ENCODE peak calls at places on chromosomes 3 and 15, in four cellular contexts. V, I, B and Y are unnamed samples.

GRCh38 chr3:188389711-188390346 is 235.9 kb downstream of the LPP start:
- DNase-seq in V (no peak), I (no peak), B (no peak), Y (no peak)

GRCh38 chr3:45143673-45144670 is 2.2 kb downstream of the CDCP1 start:
- DNase-seq in V (no peak), I (no peak), B (no peak), Y (no peak)

GRCh38 chr3:195900426-195901355 is 7.7 kb downstream of the TNK2 start:
- DNase-seq in V (peak), I (peak), B (no peak), Y (peak)

GRCh38 chr3:150757768-150758167 is 5.2 kb downstream of the SIAH2 start:
- DNase-seq in V (no peak), I (no peak), B (no peak), Y (no peak)

GRCh38 chr3:195197764-195198423 is 73.1 kb downstream of the XXYLT1 start:
- DNase-seq in V (no peak), I (peak), B (peak), Y (no peak)

GRCh38 chr3:159877924-159878323 is 110.7 kb upstream of the IL12A start:
- DNase-seq in V (no peak), I (peak), B (peak), Y (no peak)

GRCh38 chr15:91192285-91193058 is 92.4 kb downstream of the SV2B start:
- DNase-seq in V (no peak), I (no peak), B (no peak), Y (no peak)

GRCh38 chr3:87553058-87553457 is 276.7 kb upstream of the POU1F1 start:
- DNase-seq in V (no peak), I (no peak), B (no peak), Y (no peak)

GRCh38 chr15:45371546-45371945 is 6.8 kb downstream of the GATM start:
- DNase-seq in V (no peak), I (no peak), B (no peak), Y (no peak)

GRCh38 chr3:54353547-54354339 is 231.4 kb downstream of the CACNA2D3 start:
- DNase-seq in V (no peak), I (no peak), B (no peak), Y (no peak)

GRCh38 chr15:42090375-42090774 is 4.0 kb downstream of the PLA2G4D start:
- DNase-seq in V (no peak), I (no peak), B (no peak), Y (no peak)

GRCh38 chr3:32614956-32615355 is 44.3 kb upstream of the DYNC1LI1 start:
- DNase-seq in V (no peak), I (peak), B (no peak), Y (no peak)

GRCh38 chr3:14900881-14901873 is 46.2 kb upstream of the NR2C2 start:
- DNase-seq in V (no peak), I (no peak), B (no peak), Y (no peak)

GRCh38 chr15:71736286-71736947 is 73.9 kb upstream of the NR2E3 start:
- DNase-seq in V (no peak), I (no peak), B (no peak), Y (no peak)

GRCh38 chr3:183331518-183331917 is 78.5 kb downstream of the B3GNT5 start:
- DNase-seq in V (no peak), I (no peak), B (no peak), Y (no peak)

GRCh38 chr3:24166518-24166917 is 221.4 kb downstream of the NR1D2 start:
- DNase-seq in V (no peak), I (no peak), B (no peak), Y (no peak)

GRCh38 chr15:82113116-82113715 is 67.4 kb upstream of the MEX3B start:
- DNase-seq in V (no peak), I (no peak), B (no peak), Y (no peak)

GRCh38 chr15:77118787-77119410 is 48.0 kb upstream of the TSPAN3 start:
- DNase-seq in V (no peak), I (peak), B (peak), Y (no peak)

GRCh38 chr3:159787191-159787590 is 201.4 kb upstream of the IL12A start:
- DNase-seq in V (no peak), I (peak), B (peak), Y (no peak)

GRCh38 chr3:133930341-133930933 is 34.8 kb upstream of the RAB6B start:
- DNase-seq in V (no peak), I (peak), B (peak), Y (no peak)

GRCh38 chr3:105538483-105538882 is 171.8 kb downstream of the ALCAM start:
- DNase-seq in V (no peak), I (no peak), B (no peak), Y (no peak)

GRCh38 chr3:45943207-45943846 is at the start of gene CXCR6:
- DNase-seq in V (no peak), I (peak), B (no peak), Y (no peak)

GRCh38 chr15:61390138-61390537 is 161.0 kb upstream of the RORA start:
- DNase-seq in V (no peak), I (no peak), B (no peak), Y (no peak)

GRCh38 chr3:123732447-123732846 is 147.6 kb upstream of the HACD2 start:
- DNase-seq in V (no peak), I (peak), B (peak), Y (no peak)

GRCh38 chr3:44669760-44670159 is 21.2 kb downstream of the ZNF35 start:
- DNase-seq in V (no peak), I (no peak), B (no peak), Y (no peak)

GRCh38 chr3:58570851-58571250 is 6.3 kb downstream of the FAM107A start:
- DNase-seq in V (no peak), I (no peak), B (no peak), Y (no peak)

GRCh38 chr3:40073310-40074007 is 236.0 kb upstream of the EIF1B start:
- DNase-seq in V (no peak), I (no peak), B (no peak), Y (no peak)

GRCh38 chr3:47010910-47011309 is 31.4 kb downstream of the NBEAL2 start:
- DNase-seq in V (no peak), I (no peak), B (no peak), Y (no peak)

GRCh38 chr15:39404767-39405173 is 176.1 kb upstream of the THBS1 start:
- DNase-seq in V (no peak), I (peak), B (peak), Y (no peak)

GRCh38 chr3:160162440-160162839 is 62.8 kb upstream of the C3orf80 start:
- DNase-seq in V (no peak), I (no peak), B (no peak), Y (no peak)

GRCh38 chr3:51964521-51964920 is 2.7 kb downstream of the PCBP4 start:
- DNase-seq in V (no peak), I (no peak), B (no peak), Y (no peak)

GRCh38 chr15:66942649-66943390 is 122.6 kb upstream of the SMAD3 start:
- DNase-seq in V (no peak), I (no peak), B (no peak), Y (no peak)

GRCh38 chr15:91865486-91865885 is 12.0 kb downstream of the SLCO3A1 start:
- DNase-seq in V (no peak), I (no peak), B (no peak), Y (no peak)

GRCh38 chr3:27224197-27224596 is 145.0 kb downstream of the NEK10 start:
- DNase-seq in V (no peak), I (peak), B (no peak), Y (no peak)

GRCh38 chr3:81684739-81685395 is 76.6 kb downstream of the GBE1 start:
- DNase-seq in V (no peak), I (peak), B (peak), Y (no peak)

GRCh38 chr15:97717806-97718205 is 242.7 kb upstream of the ARRDC4 start:
- DNase-seq in V (no peak), I (no peak), B (no peak), Y (no peak)

GRCh38 chr3:168095611-168096209 is at the start of gene GOLIM4:
- DNase-seq in V (peak), I (peak), B (peak), Y (peak)

GRCh38 chr3:102570551-102570950 is 135.7 kb downstream of the ZPLD1 start:
- DNase-seq in V (no peak), I (no peak), B (no peak), Y (no peak)

GRCh38 chr3:9385209-9385936 is 12.0 kb upstream of the SETD5 start:
- DNase-seq in V (no peak), I (peak), B (no peak), Y (no peak)

GRCh38 chr3:9387322-9387655 is 10.1 kb upstream of the SETD5 start:
- DNase-seq in V (no peak), I (no peak), B (no peak), Y (no peak)

GRCh38 chr3:9388142-9388541 is 9.3 kb upstream of the SETD5 start:
- DNase-seq in V (no peak), I (no peak), B (no peak), Y (no peak)

GRCh38 chr3:9386060-9386459 is 11.4 kb upstream of the SETD5 start:
- DNase-seq in V (no peak), I (no peak), B (no peak), Y (no peak)

DNA sequence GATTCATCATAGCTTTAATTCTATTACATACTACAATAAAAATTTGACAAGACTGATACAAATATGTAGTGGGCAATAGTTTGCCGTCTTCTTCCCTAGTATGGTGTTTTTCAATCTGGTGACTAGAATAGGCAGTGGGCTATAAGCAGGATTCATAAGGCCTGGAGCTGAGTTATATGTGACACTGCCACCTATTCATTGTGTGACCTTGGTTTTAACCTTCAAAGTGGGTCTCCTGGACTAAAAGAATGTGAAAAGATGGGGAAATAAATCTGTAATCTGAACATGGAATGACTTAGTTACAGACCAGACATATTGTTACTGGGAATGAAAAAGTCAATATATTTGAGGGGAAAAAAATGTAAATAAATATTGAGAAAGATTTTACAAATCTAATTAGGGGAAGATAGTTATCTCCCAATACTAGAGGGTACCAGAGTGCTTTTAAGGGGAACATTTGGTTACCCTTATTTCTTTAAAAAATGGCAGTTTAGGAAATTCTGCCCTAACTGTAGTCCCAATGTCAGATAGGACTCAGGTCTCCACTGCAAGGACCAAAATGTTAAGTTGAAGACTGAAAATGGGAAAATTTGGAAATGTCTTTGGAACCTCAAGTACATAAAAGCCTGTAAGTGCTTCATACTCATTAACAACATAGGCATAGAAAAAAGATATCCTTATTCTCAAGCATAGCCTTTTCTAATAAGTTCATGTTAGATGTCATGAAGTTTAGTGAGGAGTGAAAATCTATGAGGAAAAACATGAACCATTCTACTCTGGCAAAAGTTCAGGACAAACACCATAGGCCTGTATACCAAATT is 10.7 kb upstream of the SETD5 start:
- DNase-seq in V (no peak), I (no peak), B (no peak), Y (no peak)
- H3K27ac ChIP-seq in V (no peak), I (no peak), B (no peak), Y (no peak)

GRCh38 chr15:59194639-59195325 is 11.9 kb upstream of the LDHAL6B start:
- DNase-seq in V (no peak), I (no peak), B (no peak), Y (no peak)

GRCh38 chr15:59189224-59189623 is 17.4 kb upstream of the LDHAL6B start:
- DNase-seq in V (no peak), I (no peak), B (no peak), Y (no peak)

GRCh38 chr15:59190291-59190690 is 16.4 kb upstream of the LDHAL6B start:
- DNase-seq in V (no peak), I (no peak), B (no peak), Y (no peak)

GRCh38 chr15:59186501-59186900 is 20.1 kb upstream of the LDHAL6B start:
- DNase-seq in V (no peak), I (peak), B (peak), Y (no peak)

DNA sequence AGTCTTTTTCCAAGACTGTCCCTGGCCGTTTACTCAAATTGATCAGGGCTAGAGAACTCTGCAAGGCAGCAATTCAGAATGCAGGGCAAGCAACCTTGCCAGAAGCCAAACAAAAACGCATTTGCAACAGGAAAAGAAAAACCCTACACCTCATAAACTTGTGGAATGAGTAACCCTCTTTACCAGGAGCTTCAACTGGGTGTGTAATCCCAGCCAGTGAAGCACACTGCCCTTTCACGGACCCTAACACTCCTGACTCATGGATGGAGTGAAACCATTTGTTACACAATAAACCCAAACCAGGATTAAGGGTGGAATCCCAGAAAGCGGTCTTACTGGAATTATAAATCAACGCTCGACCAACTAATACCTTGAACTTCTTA is 14.8 kb upstream of the LDHAL6B start:
- DNase-seq in V (no peak), I (peak), B (peak), Y (no peak)
- H3K4me3 ChIP-seq in V (no peak), I (no peak), B (peak), Y (no peak)

DNA sequence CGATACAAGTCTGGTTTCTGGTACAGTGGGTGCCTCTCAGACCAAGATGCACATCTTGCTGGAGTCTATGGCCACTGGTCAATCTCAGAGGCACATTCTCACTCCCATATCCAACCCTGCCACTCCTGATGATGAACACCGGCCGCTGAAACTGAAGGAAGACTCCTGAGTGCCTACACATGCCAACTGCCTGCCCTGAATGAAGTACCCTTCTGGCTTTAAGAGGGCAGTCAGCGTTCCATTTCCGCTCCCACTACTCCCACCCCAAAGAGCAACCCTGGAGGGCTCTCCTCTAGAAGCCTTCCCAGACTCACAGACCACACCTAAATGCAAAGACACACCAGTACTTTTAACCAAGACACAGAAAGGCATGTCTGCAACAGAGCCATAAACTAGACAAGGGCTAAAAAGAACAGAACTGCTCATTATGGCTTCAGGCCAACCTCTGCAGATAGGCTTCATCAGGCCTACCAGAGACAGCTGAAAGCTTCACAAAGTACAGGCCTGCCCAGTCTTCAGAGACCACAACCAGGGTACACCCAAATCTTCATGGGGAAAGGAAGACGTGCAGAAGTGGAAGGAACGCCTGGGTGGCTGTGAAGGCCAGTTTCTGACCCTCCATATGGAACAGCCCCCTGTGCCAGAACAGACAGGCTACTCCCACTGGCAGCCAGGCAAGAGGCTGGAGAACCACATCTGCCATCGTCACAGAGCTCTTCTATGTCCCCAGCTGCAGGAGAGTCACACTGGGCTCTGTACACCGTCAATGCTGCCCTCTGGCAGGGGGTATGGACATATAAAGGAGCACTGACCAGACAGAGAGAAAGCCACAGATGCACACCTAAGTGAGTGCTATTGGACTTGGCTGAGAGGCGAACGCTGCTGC is 14.2 kb downstream of the ANP32A start:
- DNase-seq in V (no peak), I (no peak), B (no peak), Y (no peak)
- H3K27ac ChIP-seq in V (no peak), I (no peak), B (no peak), Y (no peak)

DNA sequence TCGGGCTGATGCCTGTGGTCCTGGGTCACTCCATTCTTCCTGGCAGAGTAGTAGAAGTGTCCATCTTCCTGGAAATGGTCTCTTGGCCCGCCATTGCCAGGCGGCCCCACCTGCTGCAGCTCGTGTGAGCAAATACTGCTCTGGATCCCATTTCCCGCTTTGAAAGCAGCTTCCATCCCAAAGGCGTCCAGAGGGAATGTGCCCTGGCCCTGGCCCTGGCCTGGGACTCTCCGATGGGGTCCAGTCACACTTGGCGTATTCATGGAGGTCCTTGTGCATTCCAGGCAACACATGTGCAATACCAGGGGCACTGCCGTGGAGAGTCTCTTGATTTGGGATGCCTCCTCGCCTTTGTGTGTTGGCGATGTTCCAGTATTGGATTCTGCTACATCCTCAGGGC is 111.1 kb downstream of the SNRPN start:
- DNase-seq in V (no peak), I (no peak), B (no peak), Y (peak)
- H3K4me3 ChIP-seq in V (no peak), I (no peak), B (no peak), Y (no peak)

DNA sequence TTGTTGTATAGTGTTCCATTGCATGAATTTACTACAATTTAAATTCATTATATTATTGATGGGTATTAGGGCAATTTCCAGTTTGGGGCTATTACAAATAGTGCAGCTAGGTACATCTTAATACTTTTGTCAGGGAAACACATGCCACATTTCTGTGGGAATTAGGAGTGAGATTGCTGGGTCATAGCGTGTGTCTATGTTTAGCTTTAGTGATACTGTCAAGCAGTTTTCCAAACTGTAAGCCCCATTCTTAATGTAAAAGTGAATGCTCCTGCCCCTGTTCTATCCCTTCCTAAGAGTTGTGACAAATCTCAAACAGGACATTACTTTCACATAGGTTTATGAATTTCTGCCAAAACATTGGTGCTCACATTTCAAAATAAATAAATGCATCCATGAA is 184.5 kb upstream of the ANKRD28 start:
- DNase-seq in V (no peak), I (no peak), B (no peak), Y (no peak)
- H3K27ac ChIP-seq in V (no peak), I (peak), B (no peak), Y (no peak)